ENCODE peak calls at places on chromosomes 13 and 19, in ten cellular contexts. C, X, D, R, P, M, Z, Q, L and B are unnamed samples.

GRCh38 chr13:50942630-50943311 is 33.2 kb downstream of the RNASEH2B start:
- ATAC-seq in C (no peak), X (peak; percentile 67), D (no peak), R (no peak), P (no peak), M (no peak), Z (no peak), Q (no peak), L (no peak), B (peak; percentile 85)

GRCh38 chr13:23541221-23541620 is 29.0 kb upstream of the TNFRSF19 start:
- ATAC-seq in C (no peak), X (no peak), D (no peak), R (no peak), P (no peak), M (no peak), Z (peak; percentile 37), Q (no peak), L (no peak), B (no peak)

GRCh38 chr19:13134626-13135025 is 15.5 kb downstream of the STX10 start:
- ATAC-seq in C (no peak), X (no peak), D (no peak), R (peak; percentile 85), P (no peak), M (peak; percentile 92), Z (peak; percentile 95), Q (peak; percentile 18), L (peak; percentile 94), B (no peak)

GRCh38 chr13:53266757-53267156 is 238.1 kb downstream of the OLFM4 start:
- ATAC-seq in C (no peak), X (no peak), D (no peak), R (no peak), P (no peak), M (no peak), Z (no peak), Q (no peak), L (no peak), B (no peak)

GRCh38 chr13:28659611-28659970 is 661 bp downstream of the POMP start:
- ATAC-seq in C (peak; percentile 30), X (peak; percentile 83), D (peak; percentile 58), R (no peak), P (peak; percentile 9), M (peak; percentile 17), Z (peak; percentile 14), Q (no peak), L (no peak), B (peak; percentile 77)

GRCh38 chr13:114258589-114258988 is 22.8 kb upstream of the UPF3A start:
- ATAC-seq in C (peak; percentile 69), X (no peak), D (no peak), R (no peak), P (no peak), M (no peak), Z (no peak), Q (no peak), L (no peak), B (no peak)

GRCh38 chr13:40568672-40569350 is 97.6 kb downstream of the FOXO1 start:
- ATAC-seq in C (peak; percentile 11), X (no peak), D (no peak), R (no peak), P (peak; percentile 31), M (no peak), Z (no peak), Q (no peak), L (no peak), B (no peak)

GRCh38 chr13:46831588-46832194 is 34.7 kb upstream of the ESD start:
- ATAC-seq in C (peak; percentile 59), X (no peak), D (no peak), R (no peak), P (peak; percentile 71), M (no peak), Z (peak; percentile 74), Q (no peak), L (no peak), B (no peak)

GRCh38 chr13:80217614-80218456 is 123.1 kb downstream of the SPRY2 start:
- ATAC-seq in C (no peak), X (no peak), D (no peak), R (no peak), P (no peak), M (no peak), Z (no peak), Q (no peak), L (no peak), B (no peak)

GRCh38 chr19:55094456-55095259 is 19.0 kb downstream of the EPS8L1 start:
- ATAC-seq in C (no peak), X (no peak), D (no peak), R (no peak), P (no peak), M (no peak), Z (no peak), Q (no peak), L (no peak), B (no peak)

GRCh38 chr13:80339841-80340642 is 884 bp downstream of the SPRY2 start:
- ATAC-seq in C (peak; percentile 46), X (peak; percentile 31), D (no peak), R (peak; percentile 31), P (peak; percentile 18), M (peak; percentile 15), Z (peak; percentile 7), Q (peak; percentile 25), L (peak; percentile 57), B (no peak)

GRCh38 chr19:941292-942132 is 15.7 kb downstream of the ARID3A start:
- ATAC-seq in C (no peak), X (no peak), D (no peak), R (no peak), P (no peak), M (no peak), Z (no peak), Q (no peak), L (no peak), B (peak; percentile 3)

GRCh38 chr19:7513809-7514642 is 1.9 kb upstream of the ZNF358 start:
- ATAC-seq in C (no peak), X (no peak), D (no peak), R (no peak), P (no peak), M (no peak), Z (no peak), Q (no peak), L (no peak), B (no peak)

GRCh38 chr19:49908480-49909420 is 12.1 kb upstream of the IL4I1 start:
- ATAC-seq in C (no peak), X (no peak), D (no peak), R (no peak), P (no peak), M (no peak), Z (no peak), Q (no peak), L (no peak), B (no peak)

GRCh38 chr13:113532156-113532806 is 41.8 kb upstream of the DCUN1D2 start:
- ATAC-seq in C (no peak), X (no peak), D (no peak), R (peak; percentile 79), P (no peak), M (no peak), Z (peak; percentile 32), Q (peak; percentile 47), L (peak; percentile 11), B (no peak)

GRCh38 chr13:79525051-79525450 is 44.1 kb downstream of the NDFIP2 start:
- ATAC-seq in C (no peak), X (no peak), D (no peak), R (no peak), P (no peak), M (no peak), Z (no peak), Q (no peak), L (no peak), B (no peak)

GRCh38 chr19:5679289-5680082 is 830 bp downstream of the MICOS13 start:
- ATAC-seq in C (no peak), X (no peak), D (no peak), R (no peak), P (no peak), M (no peak), Z (no peak), Q (no peak), L (no peak), B (no peak)

GRCh38 chr19:38953677-38954076 is 21.9 kb downstream of the FBXO17 start:
- ATAC-seq in C (no peak), X (no peak), D (no peak), R (no peak), P (no peak), M (no peak), Z (no peak), Q (no peak), L (no peak), B (no peak)

GRCh38 chr19:47761566-47761965 is 16.2 kb downstream of the NOP53 start:
- ATAC-seq in C (no peak), X (no peak), D (no peak), R (no peak), P (no peak), M (no peak), Z (no peak), Q (no peak), L (no peak), B (no peak)

GRCh38 chr19:38942471-38943181 is 11.9 kb downstream of the MRPS12 start:
- ATAC-seq in C (no peak), X (no peak), D (no peak), R (no peak), P (no peak), M (no peak), Z (no peak), Q (no peak), L (peak; percentile 34), B (no peak)

GRCh38 chr19:39475748-39476147 is 4.9 kb upstream of the TIMM50 start:
- ATAC-seq in C (no peak), X (no peak), D (no peak), R (peak; percentile 6), P (no peak), M (no peak), Z (no peak), Q (no peak), L (no peak), B (no peak)

GRCh38 chr19:45848922-45849321 is 14.0 kb downstream of the SYMPK start:
- ATAC-seq in C (no peak), X (no peak), D (no peak), R (no peak), P (no peak), M (no peak), Z (no peak), Q (no peak), L (no peak), B (no peak)